ENCODE peak calls at places on chromosomes 1 and 21, in five cellular contexts. V is K562, J is MM.1S, N is keratinocyte, U is neural progenitor cell. B is an unnamed sample.
A peak's percentile ranks its signal among the peaks of the same experiment; 100 is the strongest.

GRCh38 chr1:213688655-213689054 is 299.1 kb upstream of the PROX1 start:
- DNase-seq in V (no peak), J (no peak), N (no peak), U (no peak), B (no peak)

GRCh38 chr1:96234299-96234698 is 487.3 kb upstream of the PTBP2 start:
- DNase-seq in V (no peak), J (no peak), N (peak; percentile 2), U (no peak), B (no peak)

GRCh38 chr1:8302181-8302681 is 15.7 kb upstream of the SLC45A1 start:
- DNase-seq in V (no peak), J (no peak), N (no peak), U (peak; percentile 34), B (no peak)

GRCh38 chr1:207286747-207287528 is 34.5 kb upstream of the CD55 start:
- DNase-seq in V (no peak), J (no peak), N (no peak), U (no peak), B (no peak)

GRCh38 chr1:79683420-79683819 is 676.9 kb upstream of the ADGRL4 start:
- DNase-seq in V (no peak), J (no peak), N (no peak), U (no peak), B (no peak)

GRCh38 chr1:183673605-183674150 is 20.6 kb upstream of the APOBEC4 start:
- DNase-seq in V (no peak), J (no peak), N (no peak), U (no peak), B (no peak)

GRCh38 chr1:83689900-83690868 is 308.7 kb downstream of the TTLL7 start:
- DNase-seq in V (no peak), J (no peak), N (no peak), U (no peak), B (no peak)

GRCh38 chr1:25744140-25744581 is 55.8 kb upstream of the SELENON start:
- DNase-seq in V (no peak), J (no peak), N (no peak), U (peak; percentile 63), B (peak; percentile 86)

GRCh38 chr1:84250668-84251067 is 50.8 kb upstream of the SAMD13 start:
- DNase-seq in V (no peak), J (no peak), N (no peak), U (no peak), B (no peak)

GRCh38 chr1:68904472-68904871 is 407.6 kb upstream of the DEPDC1 start:
- DNase-seq in V (no peak), J (no peak), N (no peak), U (peak; percentile 55), B (no peak)

GRCh38 chr1:209229494-209230059 is 353.9 kb upstream of the CAMK1G start:
- DNase-seq in V (no peak), J (no peak), N (peak; percentile 78), U (no peak), B (no peak)

GRCh38 chr21:33026299-33026858 is 644 bp downstream of the OLIG2 start:
- DNase-seq in V (no peak), J (no peak), N (no peak), U (no peak), B (no peak)

GRCh38 chr1:235093013-235093618 is 35.5 kb downstream of the TOMM20 start:
- DNase-seq in V (no peak), J (no peak), N (no peak), U (peak; percentile 78), B (peak; percentile 83)

GRCh38 chr1:172845371-172845770 is 186.5 kb downstream of the FASLG start:
- DNase-seq in V (no peak), J (peak; percentile 44), N (no peak), U (no peak), B (no peak)

GRCh38 chr1:174114788-174115448 is 44.4 kb upstream of the RABGAP1L start:
- DNase-seq in V (peak; percentile 61), J (peak; percentile 62), N (peak; percentile 5), U (peak; percentile 75), B (no peak)

GRCh38 chr1:244436336-244437102 is 15.2 kb downstream of the ADSS2 start:
- DNase-seq in V (no peak), J (no peak), N (no peak), U (no peak), B (no peak)

GRCh38 chr1:203545032-203545816 is 51.3 kb downstream of the OPTC start:
- DNase-seq in V (no peak), J (no peak), N (no peak), U (no peak), B (no peak)

GRCh38 chr1:46526689-46527291 is 24.7 kb downstream of the KNCN start:
- DNase-seq in V (peak; percentile 66), J (no peak), N (no peak), U (peak; percentile 46), B (peak; percentile 81)

GRCh38 chr21:37356710-37357109 is 9.9 kb upstream of the DYRK1A start:
- DNase-seq in V (peak; percentile 65), J (no peak), N (no peak), U (no peak), B (no peak)

GRCh38 chr21:36704958-36705678 is 6.2 kb downstream of the SIM2 start:
- DNase-seq in V (no peak), J (no peak), N (no peak), U (peak; percentile 47), B (peak; percentile 74)

GRCh38 chr1:32247983-32248889 is 1.2 kb downstream of the FAM167B start:
- DNase-seq in V (peak; percentile 92), J (peak; percentile 86), N (no peak), U (peak; percentile 91), B (peak; percentile 94)

DNA sequence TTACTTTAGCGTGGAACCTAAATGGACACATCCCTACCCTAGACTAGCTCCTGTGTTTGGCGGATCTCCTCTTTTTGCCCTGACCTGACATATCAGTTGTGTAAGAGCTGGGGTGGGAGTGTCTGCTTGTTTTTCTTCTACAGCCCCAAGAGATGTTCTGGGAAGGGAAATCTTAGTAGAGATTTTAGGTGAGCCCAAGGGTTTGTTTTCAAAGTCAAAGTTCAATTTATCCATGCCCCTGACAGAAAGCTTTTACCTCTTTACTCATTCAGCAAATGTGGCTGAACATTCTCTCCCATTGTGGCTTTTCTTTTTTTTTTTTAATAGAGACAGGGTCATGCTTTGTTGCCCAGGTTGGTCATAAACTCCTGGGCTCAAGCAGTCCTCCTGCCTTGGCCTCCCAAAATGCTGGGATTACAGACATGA is 7.3 kb upstream of the TARS2 start:
- DNase-seq in V (no peak), J (no peak), N (no peak), U (no peak), B (no peak)
- H3K27ac ChIP-seq in V (no peak overlapping the region), J (no peak overlapping the region), N (no peak overlapping the region), U (no peak overlapping the region), B (no peak overlapping the region)

DNA sequence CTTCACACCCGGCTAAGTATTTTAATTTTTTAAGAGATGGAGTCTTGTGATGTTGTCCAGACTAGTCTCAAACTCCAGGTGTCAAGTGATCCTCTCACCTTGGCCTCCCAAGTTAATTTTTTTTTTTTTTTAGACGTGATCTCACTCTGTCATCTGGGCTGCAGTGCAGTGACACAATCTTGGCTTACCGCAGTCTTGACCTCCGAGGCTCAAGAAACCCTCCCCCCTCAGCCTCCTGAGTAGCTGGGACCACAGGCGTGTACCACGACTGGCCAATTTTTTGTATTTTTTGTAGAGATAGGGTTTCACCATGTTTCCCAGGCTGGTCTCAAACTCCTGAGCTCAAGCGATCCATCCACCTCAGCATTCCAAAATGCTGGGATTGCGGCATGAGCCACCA is 11.7 kb upstream of the IFNLR1 start:
- DNase-seq in V (no peak), J (peak; percentile 66), N (no peak), U (no peak), B (no peak)
- H3K9ac ChIP-seq in V (no peak overlapping the region), J (no peak overlapping the region), N (no peak overlapping the region), U (no peak overlapping the region), B (no peak overlapping the region)

DNA sequence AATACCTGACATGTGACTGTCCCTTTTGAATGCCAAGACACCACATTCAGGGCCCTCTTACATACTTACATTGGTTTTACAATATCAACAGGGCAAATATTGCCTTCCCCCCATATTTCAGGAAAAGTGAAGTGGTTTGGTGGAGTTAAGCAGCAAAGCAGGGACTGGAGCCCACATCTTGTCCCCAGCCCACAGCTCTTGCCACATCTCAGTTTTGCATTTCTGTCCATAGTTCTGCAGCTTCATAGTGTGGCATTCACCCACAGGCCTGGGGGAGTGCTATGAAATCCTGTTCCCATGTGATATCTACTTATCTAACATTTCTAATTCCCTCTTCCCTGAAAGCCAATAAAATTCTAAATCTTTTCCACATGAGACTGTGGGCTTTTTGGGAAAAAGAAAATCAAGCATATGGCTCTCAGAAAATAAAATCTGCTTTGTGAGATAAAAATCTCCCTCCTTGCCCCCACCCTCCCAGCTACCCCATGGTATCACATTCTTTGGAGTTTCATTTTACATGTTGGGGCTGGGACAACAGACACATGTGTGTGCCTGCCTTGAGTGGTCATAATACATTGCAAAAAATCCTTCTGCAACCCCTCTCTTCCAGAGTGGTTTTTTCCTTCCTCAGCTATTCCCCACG is 20.6 kb upstream of the CD2 start:
- DNase-seq in V (no peak), J (no peak), N (no peak), U (no peak), B (no peak)
- TF ChIP-seq CTCF in V (no peak), J (no peak), N (no peak), U (no peak), B (no peak)

GRCh38 chr1:232557096-232557495 is 72.8 kb downstream of the SIPA1L2 start:
- DNase-seq in V (no peak), J (no peak), N (no peak), U (no peak), B (no peak)

GRCh38 chr1:232554431-232554830 is 75.5 kb downstream of the SIPA1L2 start:
- DNase-seq in V (no peak), J (no peak), N (no peak), U (no peak), B (no peak)

GRCh38 chr1:232556336-232556735 is 73.6 kb downstream of the SIPA1L2 start:
- DNase-seq in V (no peak), J (no peak), N (no peak), U (no peak), B (no peak)

GRCh38 chr1:232553809-232554208 is 76.1 kb downstream of the SIPA1L2 start:
- DNase-seq in V (no peak), J (no peak), N (no peak), U (no peak), B (no peak)

DNA sequence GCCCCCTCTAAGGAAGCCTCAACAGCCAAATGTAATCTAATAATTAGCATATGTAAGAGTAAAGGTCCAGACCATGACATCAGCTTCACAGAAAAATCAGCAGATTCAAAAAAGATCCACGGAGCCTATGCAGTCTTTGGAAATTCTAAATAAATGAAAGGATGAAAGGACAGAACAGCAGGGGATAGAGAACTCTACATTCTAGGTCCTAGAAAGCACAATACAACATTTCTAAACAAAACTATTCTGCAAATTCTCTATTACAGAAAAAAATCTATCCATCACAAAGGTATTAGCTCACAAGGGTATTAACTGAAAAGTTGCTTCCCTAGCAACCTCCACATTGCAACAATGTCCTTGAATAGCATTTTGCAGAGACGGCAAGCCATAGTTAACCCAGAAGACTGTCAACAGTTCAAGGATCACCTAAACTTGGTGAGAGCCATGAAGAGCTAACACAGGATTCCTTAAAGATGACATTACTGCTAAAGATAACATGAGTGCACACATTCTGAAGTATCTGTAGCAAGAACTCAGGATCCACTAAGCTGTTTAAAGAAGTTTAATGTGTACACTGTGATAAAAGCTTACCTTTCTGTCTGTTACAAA is 74.2 kb downstream of the SIPA1L2 start:
- DNase-seq in V (no peak), J (no peak), N (no peak), U (no peak), B (no peak)
- H3K27ac ChIP-seq in V (no peak overlapping the region), J (no peak overlapping the region), N (no peak overlapping the region), U (no peak overlapping the region), B (no peak overlapping the region)

GRCh38 chr1:200602632-200603031 is 17.9 kb downstream of the KIF14 start:
- DNase-seq in V (no peak), J (no peak), N (no peak), U (no peak), B (no peak)
- H3K9ac ChIP-seq in V (no peak overlapping the region), J (no peak overlapping the region), N (no peak overlapping the region), U (no peak overlapping the region), B (no peak overlapping the region)